ENCODE peak calls at places on chromosomes 6 and 20, in eight cellular contexts. O, R, W, C, M, B, V and P are unnamed samples.

GRCh38 chr6:34047913-34048867 is 97.7 kb downstream of the GRM4 start:
- DNase-seq in O (no peak), R (no peak), W (no peak), C (no peak), M (no peak), B (no peak), V (no peak), P (no peak)

GRCh38 chr20:62064788-62065668 is 653 bp downstream of the TAF4 start:
- DNase-seq in O (no peak), R (no peak), W (peak; percentile 53), C (no peak), M (no peak), B (no peak), V (no peak), P (no peak)

GRCh38 chr20:43022081-43022480 is 167.6 kb downstream of the PTPRT start:
- DNase-seq in O (no peak), R (no peak), W (no peak), C (no peak), M (no peak), B (no peak), V (no peak), P (no peak)

GRCh38 chr6:143811492-143812157 is 31.5 kb upstream of the LTV1 start:
- DNase-seq in O (no peak), R (no peak), W (no peak), C (no peak), M (no peak), B (no peak), V (no peak), P (no peak)

GRCh38 chr6:157536218-157536534 is 155.2 kb downstream of the ZDHHC14 start:
- DNase-seq in O (no peak), R (no peak), W (no peak), C (no peak), M (no peak), B (no peak), V (no peak), P (no peak)

GRCh38 chr20:12838261-12838866 is 170.4 kb upstream of the SPTLC3 start:
- DNase-seq in O (no peak), R (no peak), W (no peak), C (no peak), M (no peak), B (no peak), V (no peak), P (no peak)

GRCh38 chr6:156977527-156978291 is 200.5 kb downstream of the ARID1B start:
- DNase-seq in O (peak; percentile 44), R (no peak), W (no peak), C (no peak), M (no peak), B (no peak), V (peak; percentile 73), P (peak; percentile 33)

GRCh38 chr6:146028250-146028789 is 542 bp upstream of the GRM1 start:
- DNase-seq in O (peak; percentile 67), R (no peak), W (peak; percentile 64), C (no peak), M (peak; percentile 41), B (peak; percentile 71), V (peak; percentile 56), P (peak; percentile 67)

GRCh38 chr6:124193132-124193531 is 389.5 kb downstream of the NKAIN2 start:
- DNase-seq in O (no peak), R (no peak), W (no peak), C (no peak), M (no peak), B (no peak), V (no peak), P (no peak)

GRCh38 chr6:107079429-107079828 is 35.9 kb downstream of the BEND3 start:
- DNase-seq in O (no peak), R (no peak), W (no peak), C (peak; percentile 18), M (no peak), B (no peak), V (no peak), P (no peak)

GRCh38 chr6:121851056-121851455 is 415.6 kb downstream of the GJA1 start:
- DNase-seq in O (no peak), R (no peak), W (no peak), C (no peak), M (no peak), B (no peak), V (peak; percentile 53), P (peak; percentile 33)

GRCh38 chr6:12312736-12313135 is 22.6 kb downstream of the EDN1 start:
- DNase-seq in O (no peak), R (no peak), W (no peak), C (no peak), M (no peak), B (no peak), V (peak; percentile 37), P (no peak)

GRCh38 chr6:2396856-2397640 is 151.6 kb upstream of the GMDS start:
- DNase-seq in O (peak; percentile 24), R (no peak), W (no peak), C (no peak), M (no peak), B (peak; percentile 33), V (peak; percentile 7), P (peak; percentile 63)

GRCh38 chr6:50927816-50928215 is 109.1 kb downstream of the TFAP2B start:
- DNase-seq in O (no peak), R (no peak), W (no peak), C (no peak), M (no peak), B (no peak), V (peak; percentile 5), P (peak; percentile 66)

GRCh38 chr6:73728548-73729205 is 32.7 kb downstream of the CD109 start:
- DNase-seq in O (no peak), R (no peak), W (no peak), C (no peak), M (no peak), B (no peak), V (no peak), P (no peak)

GRCh38 chr6:106145741-106146227 is 59.6 kb downstream of the PRDM1 start:
- DNase-seq in O (no peak), R (no peak), W (no peak), C (no peak), M (peak; percentile 65), B (no peak), V (no peak), P (peak; percentile 35)

GRCh38 chr20:728022-728944 is 40.0 kb downstream of the SLC52A3 start:
- DNase-seq in O (peak; percentile 29), R (peak; percentile 17), W (peak; percentile 49), C (no peak), M (peak; percentile 65), B (peak; percentile 62), V (peak; percentile 14), P (peak; percentile 45)

GRCh38 chr6:117906905-117907599 is at the start of gene SLC35F1:
- DNase-seq in O (peak; percentile 29), R (no peak), W (peak; percentile 20), C (no peak), M (no peak), B (peak; percentile 56), V (peak; percentile 7), P (peak; percentile 33)

GRCh38 chr20:44176833-44177533 is 10.0 kb downstream of the JPH2 start:
- DNase-seq in O (no peak), R (no peak), W (no peak), C (no peak), M (peak; percentile 62), B (no peak), V (no peak), P (no peak)

GRCh38 chr6:168078199-168078942 is 641 bp downstream of the FRMD1 start:
- DNase-seq in O (peak; percentile 5), R (no peak), W (peak; percentile 50), C (no peak), M (no peak), B (no peak), V (no peak), P (no peak)

GRCh38 chr6:12886961-12887775 is 170.6 kb downstream of the PHACTR1 start:
- DNase-seq in O (no peak), R (no peak), W (no peak), C (no peak), M (peak; percentile 11), B (no peak), V (no peak), P (no peak)

GRCh38 chr6:3755637-3756515 is 4.4 kb upstream of the PXDC1 start:
- DNase-seq in O (no peak), R (no peak), W (no peak), C (no peak), M (no peak), B (no peak), V (no peak), P (no peak)

GRCh38 chr6:36383608-36384007 is 3.9 kb downstream of the ETV7 start:
- DNase-seq in O (peak; percentile 16), R (no peak), W (no peak), C (no peak), M (peak; percentile 83), B (no peak), V (peak; percentile 24), P (no peak)

GRCh38 chr20:38723982-38724602 is at the start of gene SLC32A1:
- DNase-seq in O (no peak), R (no peak), W (no peak), C (no peak), M (no peak), B (no peak), V (no peak), P (no peak)
- H3K4me3 ChIP-seq in O (no peak within 1 kb of the TSS), R (no peak within 1 kb of the TSS), W (no peak within 1 kb of the TSS), C (no peak within 1 kb of the TSS), M (no peak within 1 kb of the TSS), B (no peak within 1 kb of the TSS), V (no peak within 1 kb of the TSS), P (no peak within 1 kb of the TSS)

DNA sequence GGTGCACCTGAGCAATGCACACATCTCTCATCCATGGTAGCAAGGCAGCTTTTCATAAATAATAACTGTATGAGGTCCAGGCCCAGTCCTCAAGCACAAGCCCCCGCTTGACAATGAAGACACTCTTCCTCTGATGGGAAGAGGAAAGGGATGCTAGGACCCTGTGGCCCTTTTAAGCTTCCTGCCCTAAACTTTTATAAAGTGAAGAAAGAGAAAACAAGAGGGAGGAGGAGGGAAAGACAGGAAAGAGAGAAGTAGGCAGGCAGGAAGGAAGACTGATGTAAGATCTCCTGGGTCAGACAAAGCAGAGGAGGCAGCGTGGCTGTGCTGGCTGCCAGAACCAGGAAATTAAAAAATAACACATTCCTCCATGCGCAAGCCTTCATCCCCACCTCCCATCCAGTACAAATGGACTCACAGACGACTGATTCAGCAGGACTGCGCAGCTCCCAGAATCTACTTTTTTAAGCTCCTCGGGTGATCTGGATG is 16.4 kb downstream of the TNFAIP3 start:
- DNase-seq in O (peak; percentile 64), R (no peak), W (no peak), C (no peak), M (no peak), B (no peak), V (no peak), P (peak; percentile 68)
- TF ChIP-seq CTCF in O (no peak), R (no peak), W (no peak), C (no peak), M (no peak), B (no peak), V (no peak), P (no peak)

GRCh38 chr6:14276066-14276465 is 158.5 kb downstream of the CD83 start:
- DNase-seq in O (no peak), R (no peak), W (no peak), C (no peak), M (no peak), B (no peak), V (no peak), P (no peak)
- H3K4me3 ChIP-seq in O (no peak overlapping the region), R (no peak overlapping the region), W (no peak overlapping the region), C (no peak overlapping the region), M (no peak overlapping the region), B (no peak overlapping the region), V (no peak overlapping the region), P (no peak overlapping the region)

GRCh38 chr20:39778847-39779641 is 816.9 kb downstream of the DHX35 start:
- DNase-seq in O (no peak), R (no peak), W (no peak), C (no peak), M (no peak), B (peak; percentile 24), V (peak; percentile 27), P (peak; percentile 60)
- TF ChIP-seq CTCF in O (no peak), R (no peak), W (no peak), C (no peak), M (no peak), B (no peak), V (peak; percentile 30), P (peak; percentile 60)